ENCODE peak calls at places on chromosomes 2 and 18, in nine cellular contexts. T is NCI-H2081; S is stimulated activated CD4-positive, alpha-beta T cell treated with anti-CD3 and anti-CD28 coated beads, Interleukin-1b, Interleukin-23, amount 100 ng/mL, for 24 hours; P is NCI-H1417; B is fibroblast of lung; C is progenitor cell of endocrine pancreas; E is ACHN; R is stimulated activated CD8-positive, alpha-beta memory T cell treated with anti-CD3 and anti-CD28 coated beads, Interleukin-4, amount 100 ng/mL, for 4 hours; A is RWPE1. W is an unnamed sample.

GRCh38 chr2:10757814-10758286 is 36.4 kb downstream of the ATP6V1C2 start:
- DNase-seq in B (no peak), P (no peak), A (no peak), C (no peak), R (no peak), E (no peak), S (no peak), T (no peak), W (no peak)

GRCh38 chr2:12734914-12735654 is 18.3 kb downstream of the TRIB2 start:
- DNase-seq in E (no peak), A (no peak), T (no peak), B (no peak), S (no peak), P (no peak), R (no peak), C (no peak), W (peak)

GRCh38 chr2:238119756-238120462 is 18.6 kb upstream of the KLHL30 start:
- DNase-seq in B (no peak), S (no peak), C (no peak), T (no peak), A (no peak), R (no peak), E (no peak), P (no peak), W (no peak)

GRCh38 chr2:48888096-48888495 is 132.6 kb upstream of the LHCGR start:
- DNase-seq in B (no peak), R (no peak), P (no peak), T (no peak), E (no peak), S (no peak), A (no peak), C (no peak), W (no peak)

GRCh38 chr2:58539973-58540372 is 298.8 kb upstream of the FANCL start:
- DNase-seq in S (no peak), E (no peak), R (no peak), P (peak), A (no peak), C (no peak), B (no peak), T (peak), W (no peak)

GRCh38 chr2:85839461-85839860 is 49.3 kb downstream of the ST3GAL5 start:
- DNase-seq in B (no peak), C (no peak), P (no peak), E (no peak), T (no peak), R (no peak), A (no peak), S (no peak), W (no peak)

GRCh38 chr2:157466764-157467163 is 22.9 kb upstream of the CYTIP start:
- DNase-seq in E (no peak), T (no peak), S (no peak), R (no peak), P (no peak), B (no peak), C (no peak), A (no peak), W (no peak)

GRCh38 chr2:165357758-165358157 is 111.7 kb upstream of the CSRNP3 start:
- DNase-seq in B (peak), R (no peak), P (no peak), T (peak), E (peak), S (no peak), A (peak), C (no peak), W (no peak)

GRCh38 chr18:28147674-28148171 is 29.2 kb downstream of the CDH2 start:
- DNase-seq in R (no peak), B (peak), E (no peak), S (no peak), T (no peak), C (no peak), A (no peak), P (peak), W (no peak)

GRCh38 chr2:240458044-240458899 is 22.8 kb downstream of the GPC1 start:
- DNase-seq in T (no peak), S (no peak), R (no peak), P (no peak), C (no peak), E (no peak), B (no peak), A (no peak), W (no peak)

GRCh38 chr2:119049968-119050657 is 108.1 kb downstream of the MARCO start:
- DNase-seq in B (no peak), E (peak), P (peak), T (peak), R (no peak), S (no peak), C (no peak), A (no peak), W (no peak)

GRCh38 chr2:32129086-32129485 is 36.6 kb upstream of the SLC30A6 start:
- DNase-seq in E (no peak), P (no peak), S (no peak), T (no peak), C (no peak), R (no peak), A (no peak), B (no peak), W (no peak)

GRCh38 chr2:180125245-180125962 is 118.3 kb upstream of the CWC22 start:
- DNase-seq in P (peak), S (no peak), R (peak), A (peak), C (peak), B (peak), T (peak), E (peak), W (no peak)

GRCh38 chr2:105396254-105397024 is 2.4 kb downstream of the FHL2 start:
- DNase-seq in T (no peak), S (no peak), P (no peak), B (peak), C (no peak), E (peak), R (peak), A (peak), W (peak)

GRCh38 chr18:71837560-71837959 is 706.6 kb downstream of the CBLN2 start:
- DNase-seq in E (no peak), S (no peak), A (no peak), B (no peak), R (no peak), C (no peak), P (no peak), T (no peak), W (no peak)

GRCh38 chr18:78776706-78777105 is 202.9 kb upstream of the SALL3 start:
- DNase-seq in A (no peak), S (no peak), C (no peak), P (peak), R (no peak), E (no peak), T (peak), B (no peak), W (no peak)

GRCh38 chr18:24397131-24397693 is 412 bp downstream of the OSBPL1A start:
- DNase-seq in S (peak), C (no peak), B (peak), P (peak), A (peak), T (peak), E (peak), R (no peak), W (peak)

GRCh38 chr18:12857215-12857924 is 26.7 kb downstream of the PTPN2 start:
- DNase-seq in E (no peak), P (no peak), S (no peak), C (no peak), A (no peak), T (no peak), R (no peak), B (no peak), W (no peak)

GRCh38 chr2:168166902-168167510 is 80.4 kb downstream of the STK39 start:
- DNase-seq in P (no peak), E (peak), R (no peak), S (no peak), A (peak), B (peak), C (no peak), T (no peak), W (no peak)

W was measured in tibial nerve.